ENCODE peak calls at places on chromosomes 6 and 20, in four cellular contexts. D, Z, E and N are unnamed samples.

GRCh38 chr6:98463038-98463437 is 371.3 kb upstream of the POU3F2 start:
- DNase-seq in D (no peak), Z (no peak), E (no peak), N (no peak)

GRCh38 chr6:158837684-158838625 is 18.8 kb upstream of the EZR start:
- DNase-seq in D (no peak), Z (no peak), E (peak), N (no peak)

GRCh38 chr6:109087661-109088264 is 6.9 kb downstream of the SESN1 start:
- DNase-seq in D (no peak), Z (no peak), E (no peak), N (no peak)

GRCh38 chr6:99746261-99746895 is 139.7 kb downstream of the PRDM13 start:
- DNase-seq in D (peak), Z (peak), E (peak), N (peak)

GRCh38 chr20:36465109-36466080 is 75.9 kb upstream of the MYL9 start:
- DNase-seq in D (peak), Z (no peak), E (peak), N (peak)

GRCh38 chr6:35566794-35567193 is 54.1 kb upstream of the TULP1 start:
- DNase-seq in D (no peak), Z (no peak), E (no peak), N (no peak)

GRCh38 chr6:90216081-90216977 is 80.3 kb downstream of the BACH2 start:
- DNase-seq in D (no peak), Z (peak), E (peak), N (no peak)

GRCh38 chr6:131427441-131428051 is 145.5 kb upstream of the ARG1 start:
- DNase-seq in D (no peak), Z (no peak), E (no peak), N (no peak)

GRCh38 chr6:47203266-47203967 is 106.3 kb downstream of the TNFRSF21 start:
- DNase-seq in D (no peak), Z (no peak), E (no peak), N (no peak)

GRCh38 chr20:47380481-47380880 is 24.0 kb upstream of the ZMYND8 start:
- DNase-seq in D (no peak), Z (no peak), E (no peak), N (peak)

GRCh38 chr6:38151580-38152500 is 332.3 kb downstream of the ZFAND3 start:
- DNase-seq in D (no peak), Z (no peak), E (no peak), N (no peak)

GRCh38 chr20:8969062-8969694 is 99.7 kb upstream of the PLCB4 start:
- DNase-seq in D (no peak), Z (no peak), E (no peak), N (no peak)

GRCh38 chr6:32947552-32948465 is 5.1 kb downstream of the HLA-DMA start:
- DNase-seq in D (no peak), Z (no peak), E (peak), N (no peak)

GRCh38 chr6:168612586-168612985 is 171.6 kb downstream of the SMOC2 start:
- DNase-seq in D (no peak), Z (no peak), E (no peak), N (no peak)

GRCh38 chr20:58209652-58210397 is 18.6 kb downstream of the ANKRD60 start:
- DNase-seq in D (peak), Z (peak), E (peak), N (peak)

GRCh38 chr20:19958923-19959322 is 58.2 kb upstream of the NAA20 start:
- DNase-seq in D (no peak), Z (no peak), E (no peak), N (no peak)

GRCh38 chr6:2770171-2770570 is 5.0 kb downstream of the WRNIP1 start:
- DNase-seq in D (no peak), Z (no peak), E (no peak), N (no peak)

GRCh38 chr20:57840066-57840465 is 130.3 kb upstream of the PMEPA1 start:
- DNase-seq in D (no peak), Z (no peak), E (no peak), N (no peak)

GRCh38 chr20:56793916-56794315 is 164.8 kb downstream of the TFAP2C start:
- DNase-seq in D (no peak), Z (no peak), E (peak), N (no peak)

GRCh38 chr6:79601020-79601609 is 30.0 kb upstream of the SH3BGRL2 start:
- DNase-seq in D (peak), Z (no peak), E (peak), N (peak)

GRCh38 chr6:80767808-80768207 is 661.3 kb downstream of the BCKDHB start:
- DNase-seq in D (peak), Z (no peak), E (peak), N (peak)

GRCh38 chr20:62997626-62998025 is 9.1 kb downstream of the BHLHE23 start:
- DNase-seq in D (no peak), Z (no peak), E (no peak), N (no peak)

GRCh38 chr6:31769684-31770371 is 7.3 kb downstream of the VWA7 start:
- DNase-seq in D (peak), Z (peak), E (peak), N (peak)

GRCh38 chr6:2624177-2624576 is 126.5 kb downstream of the MYLK4 start:
- DNase-seq in D (no peak), Z (no peak), E (no peak), N (no peak)

GRCh38 chr6:22151892-22152291 is 144.9 kb downstream of the PRL start:
- DNase-seq in D (no peak), Z (no peak), E (no peak), N (no peak)

GRCh38 chr6:30818426-30818841 is 65.9 kb upstream of the DDR1 start:
- DNase-seq in D (peak), Z (no peak), E (peak), N (peak)

GRCh38 chr6:77178821-77179220 is 284.5 kb downstream of the HTR1B start:
- DNase-seq in D (peak), Z (no peak), E (peak), N (peak)

GRCh38 chr6:9511157-9511556 is 903.7 kb downstream of the TFAP2A start:
- DNase-seq in D (no peak), Z (no peak), E (no peak), N (no peak)

GRCh38 chr6:109662192-109662591 is 28.8 kb downstream of the AK9 start:
- DNase-seq in D (peak), Z (no peak), E (peak), N (peak)

GRCh38 chr6:135830452-135830851 is 21.0 kb upstream of the PDE7B start:
- DNase-seq in D (peak), Z (no peak), E (peak), N (peak)

GRCh38 chr6:103800131-103800670 is 1059.5 kb downstream of the HACE1 start:
- DNase-seq in D (no peak), Z (no peak), E (no peak), N (no peak)

GRCh38 chr6:1575213-1576041 is 34.3 kb upstream of the FOXC1 start:
- DNase-seq in D (peak), Z (no peak), E (peak), N (no peak)

GRCh38 chr20:36836591-36837329 is 39.2 kb upstream of the TLDC2 start:
- DNase-seq in D (peak), Z (peak), E (peak), N (peak)

GRCh38 chr20:51431321-51431720 is 111.2 kb downstream of the NFATC2 start:
- DNase-seq in D (no peak), Z (no peak), E (no peak), N (no peak)

GRCh38 chr6:149212202-149212601 is 105.3 kb upstream of the TAB2 start:
- DNase-seq in D (no peak), Z (no peak), E (no peak), N (no peak)

GRCh38 chr6:41671376-41671775 is 33.1 kb downstream of the MDFI start:
- DNase-seq in D (no peak), Z (no peak), E (no peak), N (no peak)